ENCODE peak calls at places on chromosomes 2 and 18, in four cellular contexts. H is NB4; F is suprapubic skin; R is CD4-positive, alpha-beta T cell. J is an unnamed sample.

GRCh38 chr2:187302619-187303018 is 145.4 kb downstream of the CALCRL start:
- DNase-seq in H (no peak), F (no peak), R (no peak), J (no peak)

GRCh38 chr2:636649-637405 is 40.4 kb downstream of the TMEM18 start:
- DNase-seq in H (peak; percentile 58), F (peak; percentile 88), R (peak; percentile 51), J (peak; percentile 41)

GRCh38 chr2:220279840-220280239 is 652.4 kb downstream of the SLC4A3 start:
- DNase-seq in H (no peak), F (no peak), R (no peak), J (no peak)

GRCh38 chr2:47227532-47228166 is 72.5 kb upstream of the STPG4 start:
- DNase-seq in H (no peak), F (no peak), R (no peak), J (no peak)

GRCh38 chr2:180573951-180574350 is 406.5 kb upstream of the UBE2E3 start:
- DNase-seq in H (no peak), F (no peak), R (no peak), J (no peak)

GRCh38 chr2:62398295-62398855 is 107.6 kb downstream of the TMEM17 start:
- DNase-seq in H (peak; percentile 75), F (no peak), R (no peak), J (no peak)

GRCh38 chr2:158482594-158482993 is 25.8 kb downstream of the PKP4 start:
- DNase-seq in H (peak; percentile 12), F (no peak), R (no peak), J (no peak)

GRCh38 chr18:11948852-11949523 is 32.3 kb upstream of the IMPA2 start:
- DNase-seq in H (no peak), F (no peak), R (no peak), J (no peak)

GRCh38 chr18:10046178-10046807 is 132.5 kb downstream of the VAPA start:
- DNase-seq in H (no peak), F (no peak), R (no peak), J (no peak)

GRCh38 chr18:468841-469796 is 31.4 kb downstream of the COLEC12 start:
- DNase-seq in H (no peak), F (no peak), R (no peak), J (no peak)

GRCh38 chr2:118847447-118848172 is at the start of gene EN1:
- DNase-seq in H (no peak), F (peak; percentile 93), R (no peak), J (no peak)

GRCh38 chr2:118845005-118845842 is 2.2 kb downstream of the EN1 start:
- DNase-seq in H (no peak), F (no peak), R (no peak), J (no peak)

GRCh38 chr2:118848381-118849225 is 1.2 kb upstream of the EN1 start:
- DNase-seq in H (no peak), F (no peak), R (no peak), J (no peak)

GRCh38 chr2:118845843-118846666 is 1.4 kb downstream of the EN1 start:
- DNase-seq in H (no peak), F (no peak), R (no peak), J (no peak)

DNA sequence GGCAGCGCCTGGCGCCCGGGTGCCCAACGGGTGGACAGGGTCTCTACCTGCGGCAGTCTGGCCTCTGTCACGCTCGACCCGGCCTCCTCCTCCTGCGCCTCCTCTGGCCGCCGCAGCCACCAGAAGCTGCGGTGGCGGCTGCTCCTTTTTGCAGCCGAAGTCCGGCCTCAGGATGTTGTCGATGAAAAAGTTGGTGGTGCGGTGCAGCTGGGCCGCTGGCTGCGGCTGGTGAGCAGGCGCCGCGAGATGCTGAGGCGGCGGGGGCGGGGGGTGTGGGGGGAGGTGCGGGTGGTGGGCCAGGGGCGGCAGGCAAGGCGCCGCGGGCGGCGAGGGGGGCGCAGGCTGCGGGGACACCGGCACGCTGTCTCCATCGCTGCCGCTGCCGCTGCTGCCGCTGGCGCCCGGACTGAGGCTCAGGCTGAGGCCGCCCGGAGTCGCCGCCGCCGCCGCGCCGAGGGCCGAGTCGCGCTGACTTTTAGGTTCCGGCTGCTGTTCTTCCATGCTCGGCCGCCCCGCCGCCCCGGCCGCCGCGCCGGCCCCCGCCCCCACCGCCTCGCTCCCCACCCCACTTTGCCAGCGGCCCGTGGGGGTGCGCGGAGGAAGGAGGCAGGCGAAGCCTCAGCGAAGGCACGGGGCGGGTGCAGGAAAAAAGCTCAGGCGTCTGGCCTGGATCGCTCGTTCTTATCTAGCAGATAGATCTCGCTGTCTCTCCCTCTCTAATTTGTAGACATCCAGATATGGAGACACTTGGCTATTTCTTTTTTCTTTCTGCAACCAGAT is 591 bp downstream of the EN1 start:
- DNase-seq in H (no peak), F (no peak), R (no peak), J (no peak)
- TF ChIP-seq CTCF in H (no peak), F (no peak), R (no peak), J (no peak)

DNA sequence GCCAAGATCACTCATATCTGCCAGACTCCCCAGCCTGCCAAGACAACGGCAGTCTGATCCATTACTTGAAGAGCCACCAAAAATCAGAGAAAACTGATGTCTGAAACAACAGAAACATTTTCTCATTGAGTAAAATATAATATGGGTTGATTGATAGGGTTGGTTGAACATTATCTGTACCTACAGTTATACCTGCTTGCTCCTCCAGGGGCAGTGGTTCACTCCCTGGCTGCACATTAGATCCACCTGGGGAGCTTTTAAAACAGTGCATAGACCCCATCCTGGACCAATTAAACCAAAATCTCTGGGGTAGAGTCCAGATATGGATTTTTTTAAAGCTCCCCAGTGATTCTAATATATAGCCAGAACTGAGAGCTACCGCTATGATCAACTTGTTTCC is 43.6 kb upstream of the SLC14A2 start:
- DNase-seq in H (no peak), F (no peak), R (no peak), J (no peak)
- TF ChIP-seq CTCF in H (peak; percentile 21), F (no peak), R (no peak), J (no peak)

DNA sequence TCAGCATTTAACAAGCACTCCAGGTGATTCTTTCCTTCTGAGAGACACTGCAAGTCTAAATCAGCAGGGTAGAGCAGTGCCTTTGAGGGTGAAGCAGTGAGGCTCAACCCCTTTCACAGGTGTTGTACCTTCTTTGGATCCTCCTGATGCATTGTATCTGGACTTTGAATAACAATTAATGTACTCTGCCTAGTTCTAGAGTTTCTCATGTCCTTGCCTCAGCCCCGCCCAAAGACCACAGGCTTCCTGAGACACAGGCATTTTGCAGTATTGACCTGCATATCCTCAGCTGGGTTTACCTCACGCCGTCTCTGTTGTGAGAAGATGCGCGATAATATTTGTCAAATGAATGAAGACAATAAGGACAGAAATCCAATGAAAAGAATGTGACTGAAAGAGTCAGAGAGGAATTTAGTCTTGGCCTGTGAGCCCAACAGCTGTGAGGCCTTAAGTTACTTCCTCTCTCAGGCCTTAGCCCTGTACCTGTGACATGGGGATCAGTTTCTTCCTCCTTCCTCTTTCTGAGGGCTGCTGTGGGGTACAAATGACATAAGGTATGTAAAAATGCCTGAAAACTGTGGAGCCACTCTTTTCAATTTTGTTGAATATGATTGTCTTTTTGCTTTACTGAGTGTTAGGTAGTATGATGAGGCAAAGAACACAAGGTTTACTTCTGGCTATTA is 43.7 kb downstream of the WIPF1 start:
- DNase-seq in H (peak; percentile 63), F (no peak), R (no peak), J (no peak)
- TF ChIP-seq CTCF in H (no peak), F (no peak), R (no peak), J (no peak)

DNA sequence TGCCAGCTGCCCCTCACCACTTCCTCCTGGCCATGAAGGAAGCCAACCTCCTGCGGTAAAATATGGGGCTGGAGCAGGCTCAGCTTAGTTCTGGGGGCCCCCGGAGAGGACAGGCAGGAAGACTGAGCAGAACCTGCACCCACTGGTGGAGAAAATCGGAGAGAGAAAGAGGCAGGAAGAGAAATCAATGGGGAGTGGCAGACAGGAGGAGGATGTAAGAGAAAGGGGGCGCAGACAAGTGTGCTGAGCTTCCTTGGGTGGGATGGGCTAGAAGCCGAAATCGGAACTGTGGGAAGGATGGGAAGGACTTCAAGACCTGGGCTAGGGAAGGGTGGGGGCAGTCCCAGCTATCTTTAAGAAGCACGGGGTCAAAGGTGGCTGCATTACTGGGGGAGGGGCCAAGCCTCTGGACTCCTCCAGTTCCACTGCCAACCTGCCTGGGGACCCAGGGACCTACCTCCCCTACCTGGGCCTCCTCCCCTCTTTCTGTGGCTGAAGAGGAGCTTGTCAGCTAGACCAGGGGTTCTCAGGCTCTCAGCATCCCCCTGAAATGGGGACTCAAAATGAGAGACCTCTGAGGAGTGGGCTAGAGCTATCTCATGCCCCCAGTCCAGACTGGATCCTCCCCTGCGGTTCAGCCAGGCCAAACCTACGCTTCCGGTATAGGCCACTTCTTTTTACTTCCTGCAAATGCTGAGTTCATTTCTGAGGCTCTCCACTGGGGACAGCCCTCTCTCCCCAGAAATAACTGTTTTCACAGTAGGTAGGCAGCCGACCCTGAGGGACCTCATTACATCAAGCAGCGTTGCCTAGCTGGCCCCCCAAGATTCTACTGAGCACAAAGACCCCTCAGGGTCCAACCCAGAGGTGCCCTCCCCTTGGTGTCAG is 33.6 kb upstream of the B3GNT7 start:
- DNase-seq in H (peak; percentile 94), F (no peak), R (no peak), J (no peak)
- TF ChIP-seq CTCF in H (peak; percentile 54), F (no peak), R (no peak), J (no peak)

GRCh38 chr2:192029089-192029488 is 165.6 kb downstream of the TMEFF2 start:
- DNase-seq in H (peak; percentile 47), F (no peak), R (no peak), J (no peak)
- TF ChIP-seq CTCF in H (peak; percentile 27), F (no peak), R (no peak), J (no peak)

J was measured in D721Med.